ENCODE peak calls at places on chromosomes 2 and 18, in four cellular contexts. One of them, this sample, is unnamed.

GRCh38 chr2:96146151-96146880 is 1.1 kb upstream of the DUSP2 start:
- DNase-seq in activated CD4-positive, alpha-beta T cell treated with anti-CD3 and anti-CD28 coated beads, Interleukin-2, amount 50 U/mL, for 4 hours: peak
- DNase-seq in neural crest cell: no peak
- DNase-seq in foreskin keratinocyte: peak
- DNase-seq in this sample: peak

GRCh38 chr2:119306196-119306590 is 60.4 kb downstream of the C2orf76 start:
- DNase-seq in activated CD4-positive, alpha-beta T cell treated with anti-CD3 and anti-CD28 coated beads, Interleukin-2, amount 50 U/mL, for 4 hours: no peak
- DNase-seq in neural crest cell: no peak
- DNase-seq in foreskin keratinocyte: no peak
- DNase-seq in this sample: no peak

GRCh38 chr2:46079996-46080560 is 217.1 kb upstream of the EPAS1 start:
- DNase-seq in activated CD4-positive, alpha-beta T cell treated with anti-CD3 and anti-CD28 coated beads, Interleukin-2, amount 50 U/mL, for 4 hours: no peak
- DNase-seq in neural crest cell: no peak
- DNase-seq in foreskin keratinocyte: no peak
- DNase-seq in this sample: no peak

GRCh38 chr2:241560883-241561474 is 2.4 kb downstream of the BOK start:
- DNase-seq in activated CD4-positive, alpha-beta T cell treated with anti-CD3 and anti-CD28 coated beads, Interleukin-2, amount 50 U/mL, for 4 hours: no peak
- DNase-seq in neural crest cell: no peak
- DNase-seq in foreskin keratinocyte: no peak
- DNase-seq in this sample: no peak

GRCh38 chr2:26384597-26384996 is 17.1 kb upstream of the DRC1 start:
- DNase-seq in activated CD4-positive, alpha-beta T cell treated with anti-CD3 and anti-CD28 coated beads, Interleukin-2, amount 50 U/mL, for 4 hours: no peak
- DNase-seq in neural crest cell: no peak
- DNase-seq in foreskin keratinocyte: no peak
- DNase-seq in this sample: no peak

GRCh38 chr2:50018938-50019337 is 864.6 kb upstream of the FSHR start:
- DNase-seq in activated CD4-positive, alpha-beta T cell treated with anti-CD3 and anti-CD28 coated beads, Interleukin-2, amount 50 U/mL, for 4 hours: no peak
- DNase-seq in neural crest cell: no peak
- DNase-seq in foreskin keratinocyte: peak
- DNase-seq in this sample: peak

GRCh38 chr2:191571163-191571769 is 106.7 kb upstream of the NABP1 start:
- DNase-seq in activated CD4-positive, alpha-beta T cell treated with anti-CD3 and anti-CD28 coated beads, Interleukin-2, amount 50 U/mL, for 4 hours: peak
- DNase-seq in neural crest cell: no peak
- DNase-seq in foreskin keratinocyte: peak
- DNase-seq in this sample: peak

GRCh38 chr18:323253-323622 is 55.4 kb upstream of the THOC1 start:
- DNase-seq in activated CD4-positive, alpha-beta T cell treated with anti-CD3 and anti-CD28 coated beads, Interleukin-2, amount 50 U/mL, for 4 hours: no peak
- DNase-seq in neural crest cell: no peak
- DNase-seq in foreskin keratinocyte: no peak
- DNase-seq in this sample: no peak

GRCh38 chr18:78430171-78430857 is 549.3 kb upstream of the SALL3 start:
- DNase-seq in activated CD4-positive, alpha-beta T cell treated with anti-CD3 and anti-CD28 coated beads, Interleukin-2, amount 50 U/mL, for 4 hours: no peak
- DNase-seq in neural crest cell: no peak
- DNase-seq in foreskin keratinocyte: no peak
- DNase-seq in this sample: no peak

GRCh38 chr2:71689393-71689792 is 236.0 kb downstream of the DYSF start:
- DNase-seq in activated CD4-positive, alpha-beta T cell treated with anti-CD3 and anti-CD28 coated beads, Interleukin-2, amount 50 U/mL, for 4 hours: no peak
- DNase-seq in neural crest cell: no peak
- DNase-seq in foreskin keratinocyte: no peak
- DNase-seq in this sample: no peak

GRCh38 chr2:45904267-45904921 is 252.9 kb downstream of the PRKCE start:
- DNase-seq in activated CD4-positive, alpha-beta T cell treated with anti-CD3 and anti-CD28 coated beads, Interleukin-2, amount 50 U/mL, for 4 hours: no peak
- DNase-seq in neural crest cell: no peak
- DNase-seq in foreskin keratinocyte: no peak
- DNase-seq in this sample: no peak

GRCh38 chr2:69973335-69973735 is 11.9 kb upstream of the ASPRV1 start:
- DNase-seq in activated CD4-positive, alpha-beta T cell treated with anti-CD3 and anti-CD28 coated beads, Interleukin-2, amount 50 U/mL, for 4 hours: no peak
- DNase-seq in neural crest cell: no peak
- DNase-seq in foreskin keratinocyte: no peak
- DNase-seq in this sample: no peak

GRCh38 chr2:178845565-178846457 is 38.6 kb upstream of the TTN start:
- DNase-seq in activated CD4-positive, alpha-beta T cell treated with anti-CD3 and anti-CD28 coated beads, Interleukin-2, amount 50 U/mL, for 4 hours: no peak
- DNase-seq in neural crest cell: no peak
- DNase-seq in foreskin keratinocyte: no peak
- DNase-seq in this sample: no peak

GRCh38 chr2:37711831-37712230 is 40.4 kb upstream of the CDC42EP3 start:
- DNase-seq in activated CD4-positive, alpha-beta T cell treated with anti-CD3 and anti-CD28 coated beads, Interleukin-2, amount 50 U/mL, for 4 hours: no peak
- DNase-seq in neural crest cell: no peak
- DNase-seq in foreskin keratinocyte: peak
- DNase-seq in this sample: peak

GRCh38 chr2:24164416-24164973 is 10.4 kb upstream of the FAM228A start:
- DNase-seq in activated CD4-positive, alpha-beta T cell treated with anti-CD3 and anti-CD28 coated beads, Interleukin-2, amount 50 U/mL, for 4 hours: peak
- DNase-seq in neural crest cell: peak
- DNase-seq in foreskin keratinocyte: no peak
- DNase-seq in this sample: no peak

GRCh38 chr2:45874324-45874723 is 222.8 kb downstream of the PRKCE start:
- DNase-seq in activated CD4-positive, alpha-beta T cell treated with anti-CD3 and anti-CD28 coated beads, Interleukin-2, amount 50 U/mL, for 4 hours: no peak
- DNase-seq in neural crest cell: no peak
- DNase-seq in foreskin keratinocyte: no peak
- DNase-seq in this sample: no peak

This sample was measured in mammary epithelial cell.